ENCODE peak calls at places on chromosomes 7 and 10, in nine cellular contexts. X is GM20000, A is brain microvascular endothelial cell, I is neuronal stem cell, D is psoas muscle, Y is mucosa of gallbladder, B is Caki2, Z is EL, M is lower lobe of right lung. O is an unnamed sample.

GRCh38 chr10:75234017-75234682 is 1.6 kb downstream of the COMTD1 start:
- DNase-seq in Y (peak), Z (peak), A (peak), B (peak), I (peak), X (peak), D (peak), M (peak), O (no peak)

GRCh38 chr10:47241256-47241655 is 58.7 kb upstream of the GDF10 start:
- DNase-seq in Z (no peak), D (no peak), Y (no peak), B (no peak), X (no peak), M (no peak), I (no peak), A (no peak), O (no peak)

GRCh38 chr10:11853468-11853867 is 30.3 kb downstream of the PROSER2 start:
- DNase-seq in Z (no peak), M (no peak), Y (no peak), D (no peak), I (no peak), A (no peak), B (no peak), X (no peak), O (no peak)

GRCh38 chr10:77837248-77837924 is 89.2 kb downstream of the DLG5 start:
- DNase-seq in I (peak), B (no peak), A (peak), X (peak), Y (no peak), Z (peak), D (no peak), M (no peak), O (no peak)

GRCh38 chr7:77425151-77426051 is 9.3 kb upstream of the GSAP start:
- DNase-seq in B (no peak), Y (no peak), Z (peak), I (peak), M (no peak), A (peak), D (no peak), X (peak), O (no peak)

GRCh38 chr7:149620961-149621360 is 123.4 kb upstream of the ZNF746 start:
- DNase-seq in M (no peak), Y (no peak), B (no peak), I (no peak), Z (no peak), X (peak), A (no peak), D (no peak), O (no peak)

GRCh38 chr10:6328708-6329423 is 126.1 kb downstream of the PFKFB3 start:
- DNase-seq in D (peak), X (peak), B (no peak), A (no peak), Y (no peak), I (no peak), M (no peak), Z (no peak), O (no peak)

GRCh38 chr7:4655311-4655710 is 26.8 kb upstream of the FOXK1 start:
- DNase-seq in I (no peak), B (no peak), X (no peak), Z (no peak), Y (no peak), M (no peak), D (no peak), A (no peak), O (no peak)

GRCh38 chr7:38411404-38411803 is 138.0 kb upstream of the TARP start:
- DNase-seq in Z (peak), M (no peak), I (no peak), B (peak), D (no peak), Y (no peak), A (peak), X (no peak), O (no peak)

GRCh38 chr10:69176823-69177222 is 3.2 kb upstream of the SUPV3L1 start:
- DNase-seq in A (no peak), M (no peak), X (no peak), I (no peak), D (no peak), Y (no peak), B (no peak), Z (no peak), O (no peak)

GRCh38 chr10:82397859-82398258 is 522.9 kb downstream of the NRG3 start:
- DNase-seq in A (no peak), B (no peak), M (no peak), Z (no peak), D (no peak), X (no peak), I (peak), Y (no peak), O (no peak)

GRCh38 chr7:64869912-64870562 is 33.0 kb upstream of the ZNF273 start:
- DNase-seq in B (no peak), X (peak), Y (peak), Z (no peak), A (no peak), D (no peak), I (no peak), M (no peak), O (no peak)

GRCh38 chr7:70810558-70811139 is 321.3 kb upstream of the GALNT17 start:
- DNase-seq in I (no peak), X (no peak), Z (no peak), D (no peak), M (no peak), B (no peak), A (no peak), Y (no peak), O (no peak)

GRCh38 chr10:67664936-67665335 is 31.1 kb downstream of the CTNNA3 start:
- DNase-seq in X (no peak), M (no peak), Z (no peak), Y (no peak), I (no peak), B (no peak), D (no peak), A (no peak), O (no peak)

GRCh38 chr10:123142701-123143161 is 5.2 kb upstream of the HMX2 start:
- DNase-seq in X (peak), Y (no peak), A (no peak), B (no peak), Z (no peak), I (no peak), D (no peak), M (peak), O (no peak)

GRCh38 chr7:49778731-49779270 is 5.4 kb downstream of the VWC2 start:
- DNase-seq in B (no peak), Z (no peak), I (no peak), X (no peak), D (no peak), A (no peak), Y (no peak), M (no peak), O (no peak)

GRCh38 chr10:28087675-28088351 is 88.9 kb upstream of the ODAD2 start:
- DNase-seq in Y (no peak), I (no peak), Z (peak), M (no peak), X (no peak), A (peak), B (no peak), D (no peak), O (peak)

GRCh38 chr7:106346678-106347217 is 62.0 kb upstream of the NAMPT start:
- DNase-seq in I (no peak), Y (peak), B (no peak), D (no peak), A (peak), X (peak), M (no peak), Z (peak), O (peak)